ENCODE peak calls at places on chromosomes 2 and 18, in ten cellular contexts. D is Peyer's patch, R is A549, B is cardiac muscle cell, W is aorta, I is stomach, O is thoracic aorta, N is bronchial epithelial cell, U is cardiac fibroblast, H is astrocyte of the spinal cord. Z is an unnamed sample.

GRCh38 chr2:151217343-151217742 is 44.3 kb downstream of the RBM43 start:
- DNase-seq in B (no peak), D (no peak), I (no peak), W (no peak), H (no peak), N (no peak), R (no peak), U (no peak), O (no peak), Z (no peak)

GRCh38 chr18:23136326-23137092 is 1.2 kb downstream of the CABLES1 start:
- DNase-seq in H (peak; percentile 39), I (peak; percentile 40), U (peak; percentile 40), N (no peak), R (no peak), O (no peak), B (peak; percentile 42), D (no peak), W (peak; percentile 80), Z (no peak)

GRCh38 chr2:156430236-156430977 is 5.8 kb upstream of the GPD2 start:
- DNase-seq in H (no peak), B (no peak), U (peak; percentile 22), N (peak; percentile 37), O (no peak), D (no peak), W (no peak), I (no peak), R (no peak), Z (no peak)

GRCh38 chr18:48889981-48890735 is 60.6 kb downstream of the SMAD7 start:
- DNase-seq in I (no peak), U (no peak), N (no peak), D (no peak), B (no peak), O (no peak), W (no peak), R (no peak), H (no peak), Z (no peak)

GRCh38 chr2:148909114-148909513 is 34.1 kb downstream of the KIF5C start:
- DNase-seq in N (no peak), B (peak; percentile 6), U (peak; percentile 7), D (no peak), I (no peak), W (no peak), O (no peak), H (no peak), R (no peak), Z (no peak)

GRCh38 chr2:223262946-223263345 is 211.0 kb downstream of the KCNE4 start:
- DNase-seq in W (no peak), I (no peak), O (no peak), B (no peak), N (peak; percentile 97), H (peak; percentile 54), R (no peak), U (peak; percentile 32), D (no peak), Z (no peak)

GRCh38 chr2:217994776-217995274 is 8.0 kb downstream of the TNS1 start:
- DNase-seq in D (no peak), N (peak; percentile 81), R (no peak), W (no peak), U (peak; percentile 81), I (no peak), H (peak; percentile 52), O (no peak), B (peak; percentile 69), Z (no peak)

GRCh38 chr2:225566798-225567197 is 167.3 kb downstream of the NYAP2 start:
- DNase-seq in B (no peak), I (no peak), N (peak; percentile 82), W (no peak), R (no peak), O (no peak), H (no peak), D (no peak), U (peak; percentile 22), Z (no peak)

GRCh38 chr2:135424849-135425248 is 106.2 kb downstream of the ZRANB3 start:
- DNase-seq in B (peak; percentile 4), N (no peak), I (no peak), W (no peak), O (no peak), H (no peak), R (no peak), U (no peak), D (no peak), Z (no peak)

GRCh38 chr2:40281021-40281940 is 170.6 kb downstream of the SLC8A1 start:
- DNase-seq in O (no peak), D (no peak), U (peak; percentile 84), I (no peak), H (peak; percentile 95), R (no peak), N (peak; percentile 89), B (peak; percentile 69), W (no peak), Z (no peak)

GRCh38 chr2:189222440-189222839 is 42.9 kb upstream of the COL5A2 start:
- DNase-seq in O (no peak), N (peak; percentile 39), R (no peak), U (peak; percentile 73), W (peak; percentile 77), I (peak; percentile 84), D (no peak), B (peak; percentile 57), H (peak; percentile 76), Z (no peak)

GRCh38 chr2:150370600-150370999 is 116.9 kb downstream of the RND3 start:
- DNase-seq in W (no peak), U (no peak), I (no peak), D (no peak), N (peak; percentile 52), O (no peak), H (no peak), R (no peak), B (no peak), Z (no peak)

GRCh38 chr2:238439093-238439849 is 12.5 kb downstream of the ASB1 start:
- DNase-seq in H (peak; percentile 97), I (peak; percentile 61), R (peak; percentile 55), O (peak; percentile 45), D (no peak), W (no peak), B (peak; percentile 94), U (peak; percentile 100), N (peak; percentile 100), Z (peak; percentile 55)

GRCh38 chr2:221897718-221898117 is 325.6 kb upstream of the EPHA4 start:
- DNase-seq in O (no peak), H (no peak), R (no peak), B (no peak), D (no peak), U (no peak), I (no peak), N (no peak), W (no peak), Z (no peak)

GRCh38 chr2:30346475-30347169 is 100.4 kb upstream of the LCLAT1 start:
- DNase-seq in W (peak; percentile 84), U (no peak), N (no peak), H (no peak), I (no peak), O (peak; percentile 41), R (no peak), D (no peak), B (peak; percentile 40), Z (no peak)

GRCh38 chr2:102063948-102064678 is 72.4 kb downstream of the IL1R2 start:
- DNase-seq in O (peak; percentile 93), R (peak; percentile 88), W (peak; percentile 95), I (peak; percentile 81), N (peak; percentile 93), D (peak; percentile 56), U (peak; percentile 99), H (peak; percentile 98), B (peak; percentile 100), Z (peak; percentile 98)

GRCh38 chr2:9201185-9201891 is 5.3 kb upstream of the ASAP2 start:
- DNase-seq in B (peak; percentile 91), I (no peak), R (no peak), H (peak; percentile 75), O (no peak), N (peak; percentile 80), D (no peak), U (peak; percentile 86), W (no peak), Z (no peak)

GRCh38 chr2:106825161-106825560 is 60.8 kb downstream of the ST6GAL2 start:
- DNase-seq in W (no peak), I (no peak), N (no peak), B (no peak), O (no peak), U (peak; percentile 2), R (no peak), D (no peak), H (peak; percentile 8), Z (no peak)

GRCh38 chr18:47254341-47254939 is 3.0 kb upstream of the SKOR2 start:
- DNase-seq in R (no peak), O (no peak), U (peak; percentile 55), N (peak; percentile 12), D (no peak), W (no peak), I (no peak), B (peak; percentile 64), H (peak; percentile 45), Z (no peak)
- H3K4me3 ChIP-seq in R (no peak overlapping the region), O (no peak overlapping the region), U (no peak overlapping the region), N (no peak overlapping the region), D (no peak overlapping the region), W (no peak overlapping the region), I (no peak overlapping the region), B (no peak overlapping the region), H (no peak overlapping the region), Z (no peak overlapping the region)

GRCh38 chr2:241703128-241703604 is 1.3 kb downstream of the ING5 start:
- DNase-seq in R (peak; percentile 26), O (no peak), W (no peak), N (no peak), B (peak; percentile 25), I (peak; percentile 30), U (peak; percentile 23), H (peak; percentile 14), D (no peak), Z (no peak)
- H3K4me3 ChIP-seq in R (peak overlapping the region; percentile 91), O (peak overlapping the region; percentile 84), W (peak overlapping the region; percentile 75), N (peak overlapping the region; percentile 93), B (peak overlapping the region; percentile 58), I (peak overlapping the region; percentile 75), U (peak overlapping the region; percentile 89), H (peak overlapping the region; percentile 77), D (peak overlapping the region; percentile 65), Z (peak overlapping the region; percentile 86)

DNA sequence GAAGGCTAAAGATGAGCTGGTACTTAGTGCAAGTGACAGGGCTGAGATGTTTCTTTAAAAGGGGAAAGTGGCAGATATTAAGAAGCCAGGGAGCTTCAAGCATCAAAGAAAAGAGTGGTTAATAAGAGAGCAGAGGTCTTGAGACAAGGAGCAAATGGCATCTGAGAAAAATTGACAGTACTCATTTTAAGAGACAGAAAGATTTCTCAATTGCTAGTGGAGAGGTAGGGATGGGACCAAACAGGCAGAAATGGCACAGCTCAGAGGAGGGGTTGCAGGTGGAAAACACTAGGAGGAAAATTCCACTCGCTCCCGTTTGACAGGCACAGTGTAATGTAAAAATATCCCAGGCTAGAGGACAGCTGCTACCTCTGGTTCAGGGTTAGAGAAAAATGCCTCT is 593.4 kb upstream of the LRATD1 start:
- DNase-seq in H (no peak), R (no peak), D (no peak), U (no peak), B (no peak), W (no peak), I (no peak), N (no peak), O (no peak), Z (no peak)
- H3K4me3 ChIP-seq in H (no peak overlapping the region), R (no peak overlapping the region), D (no peak overlapping the region), U (no peak overlapping the region), B (no peak overlapping the region), W (no peak overlapping the region), I (no peak overlapping the region), N (no peak overlapping the region), O (no peak overlapping the region), Z (no peak overlapping the region)

DNA sequence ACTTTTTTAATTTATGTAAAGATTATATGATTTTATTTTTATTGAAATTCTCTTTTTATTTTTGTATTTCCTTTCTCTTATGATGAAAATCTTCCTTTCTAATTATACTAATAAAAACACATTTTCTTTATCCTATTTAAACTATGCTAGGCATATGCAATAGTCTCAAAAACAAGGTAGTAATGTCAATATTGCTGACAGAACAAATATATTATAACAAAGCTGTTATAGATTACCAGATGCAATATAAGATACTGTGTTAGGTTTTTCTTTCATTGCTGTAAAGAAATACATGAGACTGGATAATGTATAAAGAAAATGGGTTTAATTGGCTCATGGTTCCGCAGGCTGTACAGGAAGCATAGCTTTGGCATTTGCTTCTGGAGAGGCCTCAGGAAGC is 631.2 kb upstream of the SOX11 start:
- DNase-seq in N (no peak), U (no peak), B (no peak), D (no peak), O (no peak), R (no peak), I (no peak), H (no peak), W (no peak), Z (no peak)
- H3K4me3 ChIP-seq in N (no peak overlapping the region), U (no peak overlapping the region), B (no peak overlapping the region), D (no peak overlapping the region), O (no peak overlapping the region), R (no peak overlapping the region), I (no peak overlapping the region), H (no peak overlapping the region), W (no peak overlapping the region), Z (no peak overlapping the region)